ENCODE peak calls at places on chromosomes 2 and 18, in eight cellular contexts. V, H, B, S, C, N, Y and G are unnamed samples.

GRCh38 chr2:100718065-100718570 is 101.8 kb upstream of the NPAS2 start:
- DNase-seq in V (no peak), H (no peak), B (no peak), S (no peak), C (no peak), N (no peak), Y (no peak), G (no peak)

GRCh38 chr2:239327536-239328305 is 73.1 kb downstream of the HDAC4 start:
- DNase-seq in V (peak; percentile 60), H (no peak), B (no peak), S (peak; percentile 14), C (no peak), N (no peak), Y (peak; percentile 44), G (no peak)

GRCh38 chr2:118371500-118371899 is 283.2 kb downstream of the INSIG2 start:
- DNase-seq in V (no peak), H (no peak), B (peak; percentile 10), S (peak; percentile 28), C (no peak), N (no peak), Y (no peak), G (no peak)

GRCh38 chr2:121284424-121285076 is 452 bp downstream of the TFCP2L1 start:
- DNase-seq in V (peak; percentile 41), H (no peak), B (peak; percentile 18), S (peak; percentile 23), C (no peak), N (no peak), Y (peak; percentile 45), G (no peak)

GRCh38 chr2:65358690-65359400 is 73.6 kb downstream of the SPRED2 start:
- DNase-seq in V (no peak), H (no peak), B (no peak), S (no peak), C (no peak), N (no peak), Y (no peak), G (no peak)

GRCh38 chr2:69017080-69017479 is 4.1 kb downstream of the ANTXR1 start:
- DNase-seq in V (no peak), H (no peak), B (no peak), S (no peak), C (no peak), N (no peak), Y (no peak), G (no peak)

GRCh38 chr2:100381240-100381639 is 36.2 kb downstream of the CHST10 start:
- DNase-seq in V (peak; percentile 96), H (peak; percentile 85), B (peak; percentile 31), S (peak; percentile 90), C (peak; percentile 80), N (peak; percentile 81), Y (peak; percentile 86), G (peak; percentile 47)

GRCh38 chr18:23862071-23862470 is 152.5 kb upstream of the TTC39C start:
- DNase-seq in V (no peak), H (no peak), B (no peak), S (no peak), C (no peak), N (no peak), Y (no peak), G (peak; percentile 41)

GRCh38 chr2:18651842-18652774 is 62.7 kb upstream of the NT5C1B start:
- DNase-seq in V (no peak), H (no peak), B (no peak), S (no peak), C (no peak), N (no peak), Y (no peak), G (no peak)

GRCh38 chr2:231172020-231172419 is 26.4 kb upstream of the ARMC9 start:
- DNase-seq in V (peak; percentile 69), H (no peak), B (no peak), S (no peak), C (no peak), N (no peak), Y (no peak), G (no peak)

GRCh38 chr18:49788327-49788908 is 24.9 kb downstream of the ACAA2 start:
- DNase-seq in V (no peak), H (no peak), B (no peak), S (no peak), C (no peak), N (no peak), Y (no peak), G (no peak)

GRCh38 chr2:109482371-109482841 is 131.4 kb downstream of the SEPTIN10 start:
- DNase-seq in V (peak; percentile 74), H (no peak), B (no peak), S (no peak), C (no peak), N (no peak), Y (no peak), G (no peak)

GRCh38 chr2:6524678-6525367 is 340.9 kb downstream of the CMPK2 start:
- DNase-seq in V (no peak), H (no peak), B (no peak), S (no peak), C (no peak), N (no peak), Y (no peak), G (no peak)

GRCh38 chr2:48727560-48727959 is 28.0 kb downstream of the LHCGR start:
- DNase-seq in V (no peak), H (no peak), B (no peak), S (no peak), C (no peak), N (no peak), Y (no peak), G (no peak)

GRCh38 chr2:7692657-7693161 is 775.5 kb downstream of the RNF144A start:
- DNase-seq in V (no peak), H (no peak), B (no peak), S (no peak), C (peak; percentile 43), N (no peak), Y (no peak), G (no peak)

GRCh38 chr2:43086451-43087221 is 139.8 kb downstream of the ZFP36L2 start:
- DNase-seq in V (peak; percentile 86), H (peak; percentile 80), B (peak; percentile 81), S (no peak), C (peak; percentile 80), N (no peak), Y (peak; percentile 66), G (peak; percentile 94)

GRCh38 chr18:42030586-42031182 is 75.7 kb downstream of the PIK3C3 start:
- DNase-seq in V (no peak), H (no peak), B (peak; percentile 24), S (no peak), C (no peak), N (no peak), Y (no peak), G (no peak)

GRCh38 chr2:160210599-160211138 is 10.6 kb upstream of the ITGB6 start:
- DNase-seq in V (peak; percentile 86), H (peak; percentile 35), B (peak; percentile 50), S (peak; percentile 80), C (peak; percentile 50), N (no peak), Y (peak; percentile 92), G (no peak)

GRCh38 chr2:230323385-230324106 is 3.4 kb upstream of the SP140L start:
- DNase-seq in V (no peak), H (no peak), B (peak; percentile 58), S (no peak), C (no peak), N (no peak), Y (no peak), G (no peak)

DNA sequence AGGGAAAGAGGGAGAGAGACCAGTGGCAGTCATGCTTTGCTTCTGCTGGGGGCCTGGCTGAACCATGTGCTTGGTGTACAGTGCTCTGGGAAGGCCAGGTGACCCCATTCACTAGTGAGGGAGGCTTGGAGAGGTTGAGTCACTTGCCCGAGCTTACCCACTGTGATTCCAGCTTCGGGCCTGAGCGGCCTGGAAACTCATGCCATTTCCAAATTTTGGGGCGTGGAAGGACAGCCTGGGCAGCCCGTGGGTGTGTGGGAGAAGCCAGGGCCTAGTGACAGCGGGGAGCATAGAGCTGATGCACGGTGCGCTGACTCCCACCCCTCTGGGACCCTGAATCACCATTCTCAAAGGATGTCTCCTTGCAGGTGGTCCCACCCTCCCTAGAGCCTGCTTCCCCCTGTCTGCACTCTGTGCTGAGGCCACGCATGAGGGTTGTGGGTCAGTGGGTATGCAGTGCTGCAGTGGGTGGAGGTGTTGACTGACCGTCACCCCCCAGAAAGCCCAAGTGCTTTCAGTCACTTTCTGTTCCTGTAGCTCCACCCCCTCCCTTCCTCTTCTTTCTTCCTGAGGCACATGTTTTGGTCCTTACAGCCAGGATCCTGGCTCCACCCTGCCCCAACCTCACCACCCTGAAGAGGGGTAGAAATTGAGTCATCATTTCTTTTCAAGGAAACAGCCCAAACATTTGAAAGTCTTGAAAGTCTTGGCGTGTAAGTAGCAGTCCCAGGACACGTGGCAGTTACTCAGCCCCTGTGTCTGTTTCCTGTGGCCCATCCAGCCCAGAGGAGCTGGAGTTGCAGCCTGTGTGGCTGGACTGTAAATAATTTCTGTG is 69.3 kb upstream of the MCFD2 start:
- DNase-seq in V (peak; percentile 92), H (peak; percentile 76), B (peak; percentile 90), S (no peak), C (peak; percentile 73), N (no peak), Y (peak; percentile 74), G (peak; percentile 96)
- TF ChIP-seq POLR2A in V (no peak), H (no peak), B (no peak), S (no peak), C (no peak), N (no peak), Y (no peak), G (no peak)

GRCh38 chr2:112481528-112482228 is at the start of gene TTL:
- DNase-seq in V (peak; percentile 76), H (peak; percentile 74), B (peak; percentile 69), S (peak; percentile 67), C (peak; percentile 53), N (peak; percentile 62), Y (peak; percentile 90), G (peak; percentile 82)
- TF ChIP-seq POLR2A in V (no peak), H (peak; percentile 48), B (peak; percentile 48), S (no peak), C (peak; percentile 41), N (no peak), Y (peak; percentile 54), G (peak; percentile 46)

DNA sequence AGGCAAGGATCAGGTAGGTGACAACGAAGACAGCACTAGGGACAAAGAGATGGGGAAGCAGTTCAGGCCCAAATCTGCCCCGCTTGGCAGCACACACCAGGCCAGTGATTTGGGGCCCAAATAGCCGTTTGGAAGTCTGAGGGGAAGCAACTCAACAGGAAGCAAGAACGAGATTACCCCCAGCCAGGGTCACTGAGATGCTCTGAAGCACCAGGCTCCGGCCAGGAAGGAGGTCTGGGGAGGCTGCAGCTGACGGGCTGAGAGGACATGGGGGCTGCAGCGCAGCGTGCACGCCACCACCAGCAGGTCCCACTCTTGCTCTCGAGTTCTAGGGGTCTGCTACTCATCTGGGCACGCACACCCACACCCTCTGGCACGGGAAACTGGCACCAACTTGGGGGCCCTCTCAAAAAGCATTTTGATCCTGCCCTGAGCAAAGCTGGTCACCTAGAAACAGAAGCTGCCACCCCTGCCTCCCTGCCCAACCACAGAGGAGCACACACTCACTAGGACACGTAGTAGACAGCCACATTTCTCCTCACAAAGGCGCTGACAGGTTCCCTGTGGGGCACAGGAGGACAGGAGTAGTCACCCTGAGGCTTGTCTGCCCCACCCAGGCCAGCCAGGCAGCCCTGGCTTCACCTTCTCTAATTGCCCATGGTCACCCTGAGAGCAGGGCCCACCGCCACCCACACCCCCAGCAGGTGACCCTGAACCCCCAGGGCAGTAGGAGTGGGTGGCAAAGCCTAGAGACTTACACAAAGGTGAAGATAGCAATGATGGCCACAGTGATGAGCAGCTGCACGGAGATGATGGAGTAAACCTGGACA is 8.4 kb downstream of the PNKD start:
- DNase-seq in V (no peak), H (no peak), B (no peak), S (no peak), C (no peak), N (no peak), Y (no peak), G (no peak)
- TF ChIP-seq POLR2A in V (no peak), H (no peak), B (no peak), S (no peak), C (no peak), N (no peak), Y (no peak), G (no peak)

GRCh38 chr18:55322176-55322735 is 265.7 kb downstream of the TCF4 start:
- DNase-seq in V (peak; percentile 98), H (peak; percentile 83), B (peak; percentile 1), S (peak; percentile 60), C (peak; percentile 87), N (peak; percentile 62), Y (peak; percentile 83), G (no peak)
- TF ChIP-seq POLR2A in V (peak; percentile 84), H (peak; percentile 69), B (no peak), S (peak; percentile 20), C (peak; percentile 54), N (no peak), Y (peak; percentile 17), G (no peak)